ENCODE peak calls at places on chromosomes 1 and 21, in five cellular contexts. M is NCI-H1092; K is stimulated activated CD8-positive, alpha-beta memory T cell treated with anti-CD3 and anti-CD28 coated beads, Interleukin-2, amount 100 ng/mL, for 48 hours; A is SW480; V is activated T-helper 1 cell treated with anti-CD3 and anti-CD28 coated beads, Interleukin-2, amount 50 U/mL, for 16 hours. Y is an unnamed sample.

GRCh38 chr1:164914208-164914607 is 355.2 kb downstream of the PBX1 start:
- DNase-seq in M (no peak), K (no peak), A (peak; percentile 14), V (no peak), Y (no peak)

GRCh38 chr1:116483481-116484309 is 87.1 kb downstream of the CD58 start:
- DNase-seq in M (no peak), K (no peak), A (no peak), V (no peak), Y (no peak)

GRCh38 chr21:32061755-32062154 is 188.9 kb downstream of the HUNK start:
- DNase-seq in M (no peak), K (no peak), A (no peak), V (no peak), Y (no peak)

GRCh38 chr1:7609311-7609994 is 161.6 kb upstream of the VAMP3 start:
- DNase-seq in M (peak; percentile 30), K (no peak), A (no peak), V (no peak), Y (no peak)

GRCh38 chr1:100627936-100628335 is 90.0 kb downstream of the GPR88 start:
- DNase-seq in M (no peak), K (no peak), A (no peak), V (no peak), Y (no peak)

GRCh38 chr1:246114369-246114768 is 392.7 kb downstream of the SMYD3 start:
- DNase-seq in M (no peak), K (no peak), A (no peak), V (no peak), Y (no peak)

GRCh38 chr1:118077331-118078055 is 107.5 kb downstream of the SPAG17 start:
- DNase-seq in M (no peak), K (no peak), A (peak; percentile 32), V (no peak), Y (no peak)

GRCh38 chr21:43211085-43212071 is 42.6 kb downstream of the CRYAA start:
- DNase-seq in M (peak; percentile 72), K (no peak), A (peak; percentile 51), V (no peak), Y (no peak)

GRCh38 chr1:21919520-21919919 is 17.6 kb downstream of the HSPG2 start:
- DNase-seq in M (no peak), K (no peak), A (no peak), V (no peak), Y (no peak)

GRCh38 chr21:23968722-23969647 is 1638.3 kb downstream of the MRPL39 start:
- DNase-seq in M (peak; percentile 78), K (peak; percentile 23), A (peak; percentile 68), V (peak; percentile 16), Y (no peak)

GRCh38 chr1:233897325-233898162 is 6.9 kb upstream of the SLC35F3 start:
- DNase-seq in M (no peak), K (no peak), A (no peak), V (no peak), Y (peak; percentile 25)

GRCh38 chr1:219189021-219189824 is 15.5 kb downstream of the LYPLAL1 start:
- DNase-seq in M (no peak), K (no peak), A (no peak), V (no peak), Y (peak; percentile 8)

GRCh38 chr1:230825061-230825803 is 43.1 kb downstream of the C1orf198 start:
- DNase-seq in M (no peak), K (no peak), A (peak; percentile 56), V (no peak), Y (no peak)

GRCh38 chr1:217089239-217090014 is 366.2 kb upstream of the ESRRG start:
- DNase-seq in M (peak; percentile 53), K (no peak), A (peak; percentile 17), V (no peak), Y (no peak)

GRCh38 chr1:54252371-54252770 is 52.4 kb downstream of the MRPL37 start:
- DNase-seq in M (no peak), K (no peak), A (no peak), V (no peak), Y (no peak)

GRCh38 chr1:242245255-242245654 is 246.4 kb upstream of the MAP1LC3C start:
- DNase-seq in M (no peak), K (no peak), A (no peak), V (no peak), Y (no peak)

GRCh38 chr1:67557731-67558448 is 127.1 kb upstream of the GADD45A start:
- DNase-seq in M (no peak), K (no peak), A (no peak), V (no peak), Y (no peak)

GRCh38 chr1:181213056-181213455 is 124.6 kb downstream of the IER5 start:
- DNase-seq in M (no peak), K (no peak), A (no peak), V (no peak), Y (no peak)

GRCh38 chr1:226656201-226656600 is 82.9 kb downstream of the ITPKB start:
- DNase-seq in M (peak; percentile 27), K (no peak), A (no peak), V (no peak), Y (no peak)

GRCh38 chr1:86441581-86441980 is 17.6 kb downstream of the CLCA2 start:
- DNase-seq in M (no peak), K (no peak), A (no peak), V (no peak), Y (no peak)

GRCh38 chr21:26199471-26199870 is 28.9 kb upstream of the APP start:
- DNase-seq in M (no peak), K (no peak), A (no peak), V (no peak), Y (no peak)

GRCh38 chr1:205504311-205505075 is at the start of gene CDK18:
- DNase-seq in M (peak; percentile 80), K (no peak), A (peak; percentile 64), V (peak; percentile 24), Y (no peak)

GRCh38 chr1:197559655-197560054 is 215.6 kb downstream of the DENND1B start:
- DNase-seq in M (no peak), K (no peak), A (no peak), V (no peak), Y (no peak)

GRCh38 chr1:103372866-103373265 is 152.6 kb upstream of the RNPC3 start:
- DNase-seq in M (no peak), K (no peak), A (no peak), V (no peak), Y (no peak)

GRCh38 chr1:45359882-45360513 is 19.8 kb upstream of the MUTYH start:
- DNase-seq in M (peak; percentile 30), K (no peak), A (peak; percentile 39), V (no peak), Y (no peak)

GRCh38 chr21:44880762-44881585 is 7.5 kb upstream of the PTTG1IP start:
- DNase-seq in M (no peak), K (no peak), A (peak; percentile 78), V (no peak), Y (no peak)

GRCh38 chr1:40350391-40350790 is 23.1 kb upstream of the SMAP2 start:
- DNase-seq in M (no peak), K (no peak), A (no peak), V (no peak), Y (no peak)

GRCh38 chr1:175675017-175675416 is 68.4 kb downstream of the TNR start:
- DNase-seq in M (no peak), K (no peak), A (no peak), V (no peak), Y (no peak)

GRCh38 chr1:150995896-150996295 is 10.8 kb downstream of the MINDY1 start:
- DNase-seq in M (no peak), K (no peak), A (no peak), V (no peak), Y (no peak)

GRCh38 chr1:1678581-1679380 is 13.8 kb downstream of the SLC35E2B start:
- DNase-seq in M (no peak), K (no peak), A (peak; percentile 64), V (no peak), Y (peak; percentile 39)

GRCh38 chr1:160308451-160309182 is 23.7 kb upstream of the PEX19 start:
- DNase-seq in M (no peak), K (no peak), A (no peak), V (no peak), Y (no peak)

GRCh38 chr1:20165522-20165951 is 20.4 kb upstream of the UBXN10 start:
- DNase-seq in M (no peak), K (no peak), A (peak; percentile 29), V (no peak), Y (no peak)

GRCh38 chr1:143625886-143626285 is 345.9 kb downstream of the FAM72C start:
- DNase-seq in M (no peak), K (no peak), A (no peak), V (no peak), Y (no peak)

GRCh38 chr1:52060822-52061221 is 4.7 kb downstream of the BTF3L4 start:
- DNase-seq in M (no peak), K (no peak), A (no peak), V (no peak), Y (no peak)

GRCh38 chr21:42537106-42537742 is 23.6 kb downstream of the SLC37A1 start:
- DNase-seq in M (no peak), K (no peak), A (peak; percentile 47), V (no peak), Y (no peak)

GRCh38 chr1:38273405-38273804 is 226.8 kb upstream of the POU3F1 start:
- DNase-seq in M (no peak), K (no peak), A (no peak), V (no peak), Y (no peak)

GRCh38 chr1:12080156-12080555 is 17.1 kb downstream of the TNFRSF8 start:
- DNase-seq in M (no peak), K (no peak), A (no peak), V (no peak), Y (no peak)

GRCh38 chr1:178633068-178633467 is 92.0 kb upstream of the RALGPS2 start:
- DNase-seq in M (no peak), K (no peak), A (no peak), V (no peak), Y (no peak)

GRCh38 chr1:209879539-209879938 is 51.8 kb downstream of the UTP25 start:
- DNase-seq in M (no peak), K (no peak), A (peak; percentile 39), V (no peak), Y (no peak)